ENCODE peak calls at places on chromosomes 12 and 14, in five cellular contexts. One of them, this sample, is unnamed.

GRCh38 chr14:35742032-35742371 is 67.1 kb downstream of the RALGAPA1 start:
- DNase-seq in astrocyte of the spinal cord: no peak
- DNase-seq in progenitor cell of endocrine pancreas: no peak
- DNase-seq in activated T-cell treated with anti-CD3 and anti-CD28 coated beads, Interleukin-2, amount 50 U/mL, for 4 hours: no peak
- DNase-seq in NCI-H2081: no peak
- DNase-seq in this sample: no peak

GRCh38 chr12:55619352-55620138 is 17.1 kb upstream of the OR10P1 start:
- DNase-seq in NCI-H2081: peak
- DNase-seq in activated T-cell treated with anti-CD3 and anti-CD28 coated beads, Interleukin-2, amount 50 U/mL, for 4 hours: peak
- DNase-seq in progenitor cell of endocrine pancreas: peak
- DNase-seq in astrocyte of the spinal cord: peak
- DNase-seq in this sample: peak

GRCh38 chr12:102848832-102849231 is 68.2 kb downstream of the PAH start:
- DNase-seq in astrocyte of the spinal cord: no peak
- DNase-seq in activated T-cell treated with anti-CD3 and anti-CD28 coated beads, Interleukin-2, amount 50 U/mL, for 4 hours: no peak
- DNase-seq in progenitor cell of endocrine pancreas: no peak
- DNase-seq in NCI-H2081: no peak
- DNase-seq in this sample: no peak

GRCh38 chr12:8996682-8997405 is 7.5 kb downstream of the KLRG1 start:
- DNase-seq in NCI-H2081: no peak
- DNase-seq in astrocyte of the spinal cord: peak
- DNase-seq in activated T-cell treated with anti-CD3 and anti-CD28 coated beads, Interleukin-2, amount 50 U/mL, for 4 hours: peak
- DNase-seq in progenitor cell of endocrine pancreas: no peak
- DNase-seq in this sample: no peak

GRCh38 chr12:123421314-123421713 is 15.2 kb downstream of the RILPL2 start:
- DNase-seq in activated T-cell treated with anti-CD3 and anti-CD28 coated beads, Interleukin-2, amount 50 U/mL, for 4 hours: no peak
- DNase-seq in NCI-H2081: no peak
- DNase-seq in progenitor cell of endocrine pancreas: no peak
- DNase-seq in astrocyte of the spinal cord: no peak
- DNase-seq in this sample: no peak

GRCh38 chr12:124451637-124452243 is 115.7 kb downstream of the NCOR2 start:
- DNase-seq in activated T-cell treated with anti-CD3 and anti-CD28 coated beads, Interleukin-2, amount 50 U/mL, for 4 hours: no peak
- DNase-seq in NCI-H2081: no peak
- DNase-seq in astrocyte of the spinal cord: no peak
- DNase-seq in progenitor cell of endocrine pancreas: no peak
- DNase-seq in this sample: no peak

GRCh38 chr14:80926706-80927384 is 14.7 kb downstream of the CEP128 start:
- DNase-seq in activated T-cell treated with anti-CD3 and anti-CD28 coated beads, Interleukin-2, amount 50 U/mL, for 4 hours: no peak
- DNase-seq in progenitor cell of endocrine pancreas: no peak
- DNase-seq in astrocyte of the spinal cord: peak
- DNase-seq in NCI-H2081: no peak
- DNase-seq in this sample: no peak

GRCh38 chr12:124727244-124727673 is 136.4 kb downstream of the SCARB1 start:
- DNase-seq in astrocyte of the spinal cord: no peak
- DNase-seq in NCI-H2081: no peak
- DNase-seq in progenitor cell of endocrine pancreas: no peak
- DNase-seq in activated T-cell treated with anti-CD3 and anti-CD28 coated beads, Interleukin-2, amount 50 U/mL, for 4 hours: no peak
- DNase-seq in this sample: no peak

GRCh38 chr14:52111583-52111982 is 42.7 kb upstream of the NID2 start:
- DNase-seq in activated T-cell treated with anti-CD3 and anti-CD28 coated beads, Interleukin-2, amount 50 U/mL, for 4 hours: no peak
- DNase-seq in progenitor cell of endocrine pancreas: no peak
- DNase-seq in astrocyte of the spinal cord: peak
- DNase-seq in NCI-H2081: no peak
- DNase-seq in this sample: no peak

GRCh38 chr14:102282751-102283465 is 22.1 kb downstream of the MOK start:
- DNase-seq in activated T-cell treated with anti-CD3 and anti-CD28 coated beads, Interleukin-2, amount 50 U/mL, for 4 hours: no peak
- DNase-seq in progenitor cell of endocrine pancreas: no peak
- DNase-seq in NCI-H2081: no peak
- DNase-seq in astrocyte of the spinal cord: no peak
- DNase-seq in this sample: no peak

GRCh38 chr12:20624718-20625117 is 70.4 kb upstream of the SLCO1C1 start:
- DNase-seq in astrocyte of the spinal cord: peak
- DNase-seq in NCI-H2081: no peak
- DNase-seq in progenitor cell of endocrine pancreas: no peak
- DNase-seq in activated T-cell treated with anti-CD3 and anti-CD28 coated beads, Interleukin-2, amount 50 U/mL, for 4 hours: no peak
- DNase-seq in this sample: no peak

GRCh38 chr14:72753879-72754400 is 140.0 kb downstream of the DPF3 start:
- DNase-seq in activated T-cell treated with anti-CD3 and anti-CD28 coated beads, Interleukin-2, amount 50 U/mL, for 4 hours: no peak
- DNase-seq in NCI-H2081: no peak
- DNase-seq in astrocyte of the spinal cord: no peak
- DNase-seq in progenitor cell of endocrine pancreas: no peak
- DNase-seq in this sample: no peak

GRCh38 chr12:90836689-90837088 is 118.3 kb downstream of the CCER1 start:
- DNase-seq in activated T-cell treated with anti-CD3 and anti-CD28 coated beads, Interleukin-2, amount 50 U/mL, for 4 hours: no peak
- DNase-seq in progenitor cell of endocrine pancreas: no peak
- DNase-seq in astrocyte of the spinal cord: no peak
- DNase-seq in NCI-H2081: no peak
- DNase-seq in this sample: no peak

GRCh38 chr12:90999946-91000345 is 4.8 kb downstream of the EPYC start:
- DNase-seq in astrocyte of the spinal cord: peak
- DNase-seq in activated T-cell treated with anti-CD3 and anti-CD28 coated beads, Interleukin-2, amount 50 U/mL, for 4 hours: no peak
- DNase-seq in NCI-H2081: no peak
- DNase-seq in progenitor cell of endocrine pancreas: no peak
- DNase-seq in this sample: no peak

GRCh38 chr14:105138021-105138541 is 30.5 kb downstream of the JAG2 start:
- DNase-seq in NCI-H2081: no peak
- DNase-seq in activated T-cell treated with anti-CD3 and anti-CD28 coated beads, Interleukin-2, amount 50 U/mL, for 4 hours: no peak
- DNase-seq in progenitor cell of endocrine pancreas: no peak
- DNase-seq in astrocyte of the spinal cord: no peak
- DNase-seq in this sample: no peak

GRCh38 chr12:40344312-40344711 is 119.5 kb downstream of the LRRK2 start:
- DNase-seq in NCI-H2081: no peak
- DNase-seq in astrocyte of the spinal cord: no peak
- DNase-seq in activated T-cell treated with anti-CD3 and anti-CD28 coated beads, Interleukin-2, amount 50 U/mL, for 4 hours: no peak
- DNase-seq in progenitor cell of endocrine pancreas: no peak
- DNase-seq in this sample: no peak

GRCh38 chr12:67697981-67698380 is 49.4 kb downstream of the DYRK2 start:
- DNase-seq in activated T-cell treated with anti-CD3 and anti-CD28 coated beads, Interleukin-2, amount 50 U/mL, for 4 hours: no peak
- DNase-seq in astrocyte of the spinal cord: no peak
- DNase-seq in NCI-H2081: no peak
- DNase-seq in progenitor cell of endocrine pancreas: no peak
- DNase-seq in this sample: no peak

GRCh38 chr12:117261267-117261666 is 71.0 kb upstream of the FBXO21 start:
- DNase-seq in activated T-cell treated with anti-CD3 and anti-CD28 coated beads, Interleukin-2, amount 50 U/mL, for 4 hours: no peak
- DNase-seq in astrocyte of the spinal cord: no peak
- DNase-seq in progenitor cell of endocrine pancreas: no peak
- DNase-seq in NCI-H2081: no peak
- DNase-seq in this sample: no peak

GRCh38 chr14:102592969-102593840 is 756 bp downstream of the RCOR1 start:
- DNase-seq in NCI-H2081: no peak
- DNase-seq in astrocyte of the spinal cord: peak
- DNase-seq in progenitor cell of endocrine pancreas: peak
- DNase-seq in activated T-cell treated with anti-CD3 and anti-CD28 coated beads, Interleukin-2, amount 50 U/mL, for 4 hours: peak
- DNase-seq in this sample: no peak

GRCh38 chr12:95096378-95096777 is 23.0 kb upstream of the NR2C1 start:
- DNase-seq in astrocyte of the spinal cord: no peak
- DNase-seq in progenitor cell of endocrine pancreas: no peak
- DNase-seq in activated T-cell treated with anti-CD3 and anti-CD28 coated beads, Interleukin-2, amount 50 U/mL, for 4 hours: no peak
- DNase-seq in NCI-H2081: no peak
- DNase-seq in this sample: no peak

GRCh38 chr12:1777798-1778197 is 42.6 kb upstream of the LRTM2 start:
- DNase-seq in progenitor cell of endocrine pancreas: no peak
- DNase-seq in astrocyte of the spinal cord: peak
- DNase-seq in NCI-H2081: no peak
- DNase-seq in activated T-cell treated with anti-CD3 and anti-CD28 coated beads, Interleukin-2, amount 50 U/mL, for 4 hours: no peak
- DNase-seq in this sample: no peak

GRCh38 chr12:82835217-82835616 is 148.5 kb downstream of the TMTC2 start:
- DNase-seq in astrocyte of the spinal cord: peak
- DNase-seq in activated T-cell treated with anti-CD3 and anti-CD28 coated beads, Interleukin-2, amount 50 U/mL, for 4 hours: no peak
- DNase-seq in progenitor cell of endocrine pancreas: no peak
- DNase-seq in NCI-H2081: no peak
- DNase-seq in this sample: no peak

GRCh38 chr14:75197338-75197737 is 20.9 kb upstream of the TMED10 start:
- DNase-seq in astrocyte of the spinal cord: no peak
- DNase-seq in activated T-cell treated with anti-CD3 and anti-CD28 coated beads, Interleukin-2, amount 50 U/mL, for 4 hours: no peak
- DNase-seq in progenitor cell of endocrine pancreas: no peak
- DNase-seq in NCI-H2081: no peak
- DNase-seq in this sample: no peak

GRCh38 chr12:101698782-101699347 is 1.4 kb downstream of the CHPT1 start:
- DNase-seq in NCI-H2081: no peak
- DNase-seq in activated T-cell treated with anti-CD3 and anti-CD28 coated beads, Interleukin-2, amount 50 U/mL, for 4 hours: no peak
- DNase-seq in progenitor cell of endocrine pancreas: no peak
- DNase-seq in astrocyte of the spinal cord: peak
- DNase-seq in this sample: no peak

GRCh38 chr12:48008950-48009349 is 4.7 kb upstream of the COL2A1 start:
- DNase-seq in NCI-H2081: no peak
- DNase-seq in activated T-cell treated with anti-CD3 and anti-CD28 coated beads, Interleukin-2, amount 50 U/mL, for 4 hours: no peak
- DNase-seq in progenitor cell of endocrine pancreas: no peak
- DNase-seq in astrocyte of the spinal cord: no peak
- DNase-seq in this sample: no peak